ENCODE peak calls at places on chromosomes 12 and 14, in eight cellular contexts. E is GM23338; P is pancreas; I is activated CD4-positive, alpha-beta T cell treated with anti-CD3 and anti-CD28 coated beads, Interleukin-2, amount 10 ng/mL, durations not matched to agents 7 days and 5 days; J is NCI-H1092 treated with DMSO at 0.1 percent for 48 hours; V is body of pancreas; X is CD8-positive, alpha-beta T cell; F is CD4-positive, CD25-positive, alpha-beta regulatory T cell. K is an unnamed sample.

GRCh38 chr12:116687888-116688287 is 50.0 kb downstream of the SPRING1 start:
- DNase-seq in E (peak; percentile 94), P (no peak), I (peak; percentile 34), J (no peak), V (peak; percentile 40), X (no peak), F (no peak), K (no peak)

GRCh38 chr12:133145981-133146380 is 15.6 kb downstream of the ZNF10 start:
- DNase-seq in E (no peak), P (no peak), I (no peak), J (no peak), V (no peak), X (no peak), F (no peak), K (no peak)

GRCh38 chr12:53115891-53116675 is 12.8 kb downstream of the SOAT2 start:
- DNase-seq in E (no peak), P (no peak), I (no peak), J (no peak), V (no peak), X (no peak), F (no peak), K (no peak)

GRCh38 chr14:89455412-89455811 is 38.4 kb upstream of the FOXN3 start:
- DNase-seq in E (no peak), P (peak; percentile 62), I (no peak), J (no peak), V (peak; percentile 26), X (no peak), F (no peak), K (no peak)

GRCh38 chr12:6374028-6374780 is 1.2 kb downstream of the SCNN1A start:
- DNase-seq in E (no peak), P (no peak), I (no peak), J (no peak), V (no peak), X (no peak), F (no peak), K (no peak)

GRCh38 chr12:89618113-89618862 is 90.3 kb downstream of the ATP2B1 start:
- DNase-seq in E (no peak), P (no peak), I (no peak), J (no peak), V (no peak), X (no peak), F (no peak), K (no peak)

GRCh38 chr12:13211191-13211858 is 14.8 kb downstream of the EMP1 start:
- DNase-seq in E (no peak), P (no peak), I (no peak), J (no peak), V (no peak), X (no peak), F (no peak), K (no peak)

GRCh38 chr12:72203764-72204335 is 68.3 kb upstream of the TRHDE start:
- DNase-seq in E (no peak), P (no peak), I (no peak), J (no peak), V (no peak), X (no peak), F (no peak), K (no peak)

GRCh38 chr12:102356690-102357089 is 123.7 kb downstream of the IGF1 start:
- DNase-seq in E (no peak), P (no peak), I (no peak), J (no peak), V (no peak), X (no peak), F (no peak), K (no peak)

GRCh38 chr12:74415633-74416032 is 122.0 kb upstream of the ATXN7L3B start:
- DNase-seq in E (peak; percentile 62), P (no peak), I (no peak), J (no peak), V (peak; percentile 6), X (no peak), F (no peak), K (no peak)

GRCh38 chr12:65630555-65630954 is 193.7 kb upstream of the HMGA2 start:
- DNase-seq in E (no peak), P (no peak), I (no peak), J (no peak), V (no peak), X (no peak), F (no peak), K (no peak)

GRCh38 chr12:132466241-132467188 is 23.4 kb upstream of the FBRSL1 start:
- DNase-seq in E (no peak), P (no peak), I (no peak), J (no peak), V (peak; percentile 44), X (no peak), F (no peak), K (no peak)

GRCh38 chr12:53781218-53781801 is 29.5 kb upstream of the CISTR start:
- DNase-seq in E (peak; percentile 30), P (no peak), I (no peak), J (no peak), V (no peak), X (no peak), F (no peak), K (no peak)

GRCh38 chr12:91778091-91778819 is 367.4 kb downstream of the BTG1 start:
- DNase-seq in E (no peak), P (no peak), I (peak; percentile 19), J (no peak), V (no peak), X (no peak), F (peak; percentile 24), K (no peak)

GRCh38 chr14:106024983-106025604 is 498.7 kb downstream of the TMEM121 start:
- DNase-seq in E (no peak), P (no peak), I (peak; percentile 70), J (no peak), V (no peak), X (no peak), F (no peak), K (no peak)

GRCh38 chr12:99235381-99235780 is 412.2 kb upstream of the GARIN6 start:
- DNase-seq in E (no peak), P (no peak), I (no peak), J (no peak), V (no peak), X (no peak), F (no peak), K (no peak)

GRCh38 chr12:57850924-57851323 is 4.4 kb upstream of the CTDSP2 start:
- DNase-seq in E (peak; percentile 64), P (no peak), I (peak; percentile 14), J (no peak), V (no peak), X (no peak), F (no peak), K (no peak)

GRCh38 chr14:53608369-53608768 is 348.3 kb downstream of the BMP4 start:
- DNase-seq in E (no peak), P (no peak), I (no peak), J (no peak), V (peak; percentile 2), X (no peak), F (no peak), K (no peak)

GRCh38 chr14:71776463-71777359 is 155.5 kb upstream of the RGS6 start:
- DNase-seq in E (peak; percentile 18), P (no peak), I (no peak), J (no peak), V (no peak), X (no peak), F (no peak), K (no peak)

GRCh38 chr12:34386621-34387255 is 364.4 kb downstream of the ALG10 start:
- DNase-seq in E (no peak), P (no peak), I (no peak), J (no peak), V (no peak), X (no peak), F (no peak), K (no peak)

GRCh38 chr12:24561882-24562760 is 386.8 kb downstream of the BCAT1 start:
- DNase-seq in E (peak; percentile 88), P (peak; percentile 71), I (no peak), J (peak; percentile 36), V (peak; percentile 39), X (no peak), F (no peak), K (peak; percentile 61)

GRCh38 chr12:104687823-104688573 is 231.2 kb downstream of the CHST11 start:
- DNase-seq in E (no peak), P (no peak), I (peak; percentile 78), J (no peak), V (no peak), X (no peak), F (no peak), K (no peak)